ENCODE peak calls at places on chromosome 18, in eight cellular contexts. One of them, this sample, is unnamed.

GRCh38 chr18:12334280-12335262 is 26.5 kb downstream of the TUBB6 start:
- DNase-seq in heart right ventricle: no peak
- DNase-seq in NCI-H146: no peak
- DNase-seq in frontal cortex: no peak
- DNase-seq in stimulated activated CD4-positive, alpha-beta T cell treated with anti-CD3 and anti-CD28 coated beads, TNF-alpha, amount 100 ng/mL, for 48 hours: no peak
- DNase-seq in AG09319: no peak
- DNase-seq in AG08396: no peak
- DNase-seq in NCI-H524: no peak
- DNase-seq in this sample: no peak

GRCh38 chr18:41745166-41746049 is 209.6 kb upstream of the PIK3C3 start:
- DNase-seq in heart right ventricle: peak
- DNase-seq in NCI-H146: peak
- DNase-seq in frontal cortex: no peak
- DNase-seq in NCI-H524: peak
- DNase-seq in AG09319: no peak
- DNase-seq in stimulated activated CD4-positive, alpha-beta T cell treated with anti-CD3 and anti-CD28 coated beads, TNF-alpha, amount 100 ng/mL, for 48 hours: no peak
- DNase-seq in AG08396: peak
- DNase-seq in this sample: no peak

GRCh38 chr18:22591231-22591630 is 173.5 kb upstream of the CTAGE1 start:
- DNase-seq in AG09319: no peak
- DNase-seq in heart right ventricle: no peak
- DNase-seq in AG08396: no peak
- DNase-seq in stimulated activated CD4-positive, alpha-beta T cell treated with anti-CD3 and anti-CD28 coated beads, TNF-alpha, amount 100 ng/mL, for 48 hours: no peak
- DNase-seq in NCI-H524: no peak
- DNase-seq in NCI-H146: no peak
- DNase-seq in frontal cortex: no peak
- DNase-seq in this sample: no peak

GRCh38 chr18:50097702-50098101 is 97.2 kb downstream of the MYO5B start:
- DNase-seq in heart right ventricle: no peak
- DNase-seq in frontal cortex: no peak
- DNase-seq in NCI-H524: no peak
- DNase-seq in AG09319: no peak
- DNase-seq in AG08396: peak
- DNase-seq in NCI-H146: no peak
- DNase-seq in stimulated activated CD4-positive, alpha-beta T cell treated with anti-CD3 and anti-CD28 coated beads, TNF-alpha, amount 100 ng/mL, for 48 hours: no peak
- DNase-seq in this sample: peak

GRCh38 chr18:43661570-43661969 is 384.3 kb upstream of the SYT4 start:
- DNase-seq in NCI-H146: peak
- DNase-seq in AG09319: no peak
- DNase-seq in stimulated activated CD4-positive, alpha-beta T cell treated with anti-CD3 and anti-CD28 coated beads, TNF-alpha, amount 100 ng/mL, for 48 hours: no peak
- DNase-seq in heart right ventricle: no peak
- DNase-seq in NCI-H524: peak
- DNase-seq in AG08396: peak
- DNase-seq in frontal cortex: no peak
- DNase-seq in this sample: no peak

GRCh38 chr18:27921904-27922541 is 254.9 kb downstream of the CDH2 start:
- DNase-seq in heart right ventricle: no peak
- DNase-seq in stimulated activated CD4-positive, alpha-beta T cell treated with anti-CD3 and anti-CD28 coated beads, TNF-alpha, amount 100 ng/mL, for 48 hours: no peak
- DNase-seq in NCI-H146: no peak
- DNase-seq in AG09319: no peak
- DNase-seq in AG08396: peak
- DNase-seq in NCI-H524: no peak
- DNase-seq in frontal cortex: no peak
- DNase-seq in this sample: no peak

GRCh38 chr18:24862225-24862893 is 401.9 kb downstream of the HRH4 start:
- DNase-seq in NCI-H146: no peak
- DNase-seq in AG08396: no peak
- DNase-seq in AG09319: no peak
- DNase-seq in stimulated activated CD4-positive, alpha-beta T cell treated with anti-CD3 and anti-CD28 coated beads, TNF-alpha, amount 100 ng/mL, for 48 hours: no peak
- DNase-seq in NCI-H524: no peak
- DNase-seq in heart right ventricle: peak
- DNase-seq in frontal cortex: no peak
- DNase-seq in this sample: no peak

GRCh38 chr18:3664563-3665178 is 214.7 kb downstream of the TGIF1 start:
- DNase-seq in AG08396: no peak
- DNase-seq in stimulated activated CD4-positive, alpha-beta T cell treated with anti-CD3 and anti-CD28 coated beads, TNF-alpha, amount 100 ng/mL, for 48 hours: no peak
- DNase-seq in NCI-H146: no peak
- DNase-seq in AG09319: no peak
- DNase-seq in NCI-H524: no peak
- DNase-seq in heart right ventricle: no peak
- DNase-seq in frontal cortex: no peak
- DNase-seq in this sample: no peak

This sample was measured in gastrocnemius medialis.